ENCODE peak calls at places on chromosomes 7 and 10, in seven cellular contexts. L is GM10248, N is NCI-H1417, S is right atrium auricular region, T is LoVo, W is anterior cingulate cortex, U is AG08396. F is an unnamed sample.

GRCh38 chr7:100565133-100565571 is 8.5 kb downstream of the SAP25 start:
- DNase-seq in L (no peak), T (no peak), U (no peak), N (no peak), W (no peak), S (no peak), F (no peak)

GRCh38 chr10:32891261-32891660 is 66.8 kb downstream of the ITGB1 start:
- DNase-seq in W (no peak), T (no peak), L (no peak), U (no peak), N (no peak), S (no peak), F (no peak)

GRCh38 chr10:61781969-61782403 is 119.3 kb downstream of the CABCOCO1 start:
- DNase-seq in N (no peak), L (no peak), W (no peak), U (no peak), T (peak), S (no peak), F (no peak)

GRCh38 chr7:101553771-101554445 is 75.2 kb downstream of the MYL10 start:
- DNase-seq in N (no peak), W (no peak), L (peak), T (no peak), U (peak), S (no peak), F (no peak)

GRCh38 chr7:23662983-23663313 is 17.1 kb upstream of the FAM221A start:
- DNase-seq in W (no peak), S (no peak), L (no peak), N (no peak), T (no peak), U (no peak), F (no peak)

GRCh38 chr10:69500864-69501468 is 49.7 kb downstream of the TSPAN15 start:
- DNase-seq in T (no peak), W (no peak), S (no peak), N (no peak), U (no peak), L (no peak), F (no peak)

GRCh38 chr10:20596911-20597310 is 300.2 kb downstream of the NEBL start:
- DNase-seq in L (no peak), U (peak), W (no peak), T (no peak), S (no peak), N (no peak), F (no peak)

GRCh38 chr10:127175357-127176110 is 20.9 kb downstream of the INSYN2A start:
- DNase-seq in N (no peak), U (no peak), L (no peak), S (no peak), T (no peak), W (no peak), F (no peak)

GRCh38 chr10:26737730-26738129 is 40.2 kb downstream of the PDSS1 start:
- DNase-seq in L (peak), T (no peak), W (peak), S (no peak), N (no peak), U (no peak), F (peak)

GRCh38 chr10:86598151-86598550 is 56.2 kb upstream of the OPN4 start:
- DNase-seq in T (no peak), L (no peak), W (no peak), S (no peak), U (no peak), N (no peak), F (no peak)

GRCh38 chr7:71925663-71926062 is 486.5 kb downstream of the CALN1 start:
- DNase-seq in T (no peak), W (no peak), U (no peak), N (no peak), S (no peak), L (no peak), F (peak)

GRCh38 chr7:118104812-118105441 is 79.0 kb upstream of the LSM8 start:
- DNase-seq in U (no peak), W (no peak), L (no peak), S (no peak), T (peak), N (peak), F (peak)

GRCh38 chr7:23544913-23545354 is 13.2 kb upstream of the TRA2A start:
- DNase-seq in U (no peak), T (peak), W (no peak), S (no peak), N (peak), L (peak), F (peak)

GRCh38 chr10:103679096-103679790 is 176.1 kb downstream of the SH3PXD2A start:
- DNase-seq in S (no peak), T (no peak), L (peak), U (no peak), W (peak), N (no peak), F (no peak)

GRCh38 chr7:378551-379455 is 88.8 kb downstream of the FOXL3 start:
- DNase-seq in T (no peak), S (no peak), L (no peak), U (no peak), N (no peak), W (no peak), F (no peak)

GRCh38 chr7:129635300-129636029 is 23.9 kb downstream of the NRF1 start:
- DNase-seq in T (peak), U (peak), S (peak), L (peak), W (peak), N (peak), F (peak)

GRCh38 chr10:59872892-59873463 is 33.4 kb downstream of the CCDC6 start:
- DNase-seq in T (no peak), W (no peak), U (peak), N (no peak), S (peak), L (no peak), F (no peak)

GRCh38 chr7:81244213-81244612 is 325.4 kb upstream of the SEMA3C start:
- DNase-seq in N (no peak), W (no peak), S (no peak), U (no peak), T (no peak), L (no peak), F (no peak)

GRCh38 chr7:54333952-54334351 is 208.2 kb upstream of the VSTM2A start:
- DNase-seq in S (no peak), N (no peak), U (no peak), T (no peak), W (no peak), L (no peak), F (no peak)

GRCh38 chr10:77844713-77845454 is 81.7 kb downstream of the DLG5 start:
- DNase-seq in T (peak), N (no peak), U (peak), S (no peak), W (no peak), L (no peak), F (no peak)

GRCh38 chr7:132428247-132428919 is 147.9 kb downstream of the PLXNA4 start:
- DNase-seq in L (no peak), W (no peak), U (no peak), S (no peak), N (no peak), T (no peak), F (no peak)

GRCh38 chr10:97234403-97234802 is 48.6 kb upstream of the SLIT1 start:
- DNase-seq in T (peak), N (peak), S (no peak), L (no peak), W (no peak), U (peak), F (peak)